ENCODE peak calls at places on chromosomes 1 and 21, in six cellular contexts. T is fibroblast of lung, S is IMR-90, I is H9, C is neural progenitor cell, E is PC-3. J is an unnamed sample. For H3K4me1, the result is how much of the 10 kb centered on the place peaks cover.

GRCh38 chr1:46451948-46452930 is 37.4 kb upstream of the DMBX1 start:
- DNase-seq in T (no peak), E (no peak), C (no peak), S (no peak), I (no peak), J (no peak)

GRCh38 chr1:27572679-27573426 is 31.1 kb downstream of the AHDC1 start:
- DNase-seq in E (no peak), I (no peak), C (peak), S (no peak), T (no peak), J (no peak)

GRCh38 chr1:161299347-161299746 is 10.4 kb downstream of the MPZ start:
- DNase-seq in T (no peak), I (no peak), E (no peak), C (no peak), S (no peak), J (no peak)

GRCh38 chr1:183180213-183180612 is 5.9 kb upstream of the LAMC2 start:
- DNase-seq in T (peak), C (no peak), I (no peak), S (peak), E (peak), J (peak)

GRCh38 chr1:229114315-229114714 is 156.6 kb upstream of the RAB4A start:
- DNase-seq in E (no peak), C (no peak), S (no peak), I (no peak), T (peak), J (no peak)

GRCh38 chr1:30512922-30513265 is 210.5 kb downstream of the MATN1 start:
- DNase-seq in C (no peak), T (no peak), S (no peak), E (no peak), I (peak), J (no peak)

GRCh38 chr1:7912743-7913557 is 27.7 kb downstream of the TNFRSF9 start:
- DNase-seq in S (no peak), I (peak), E (no peak), C (no peak), T (no peak), J (peak)

GRCh38 chr1:65208577-65208976 is 60.6 kb downstream of the AK4 start:
- DNase-seq in T (no peak), I (peak), C (no peak), E (no peak), S (no peak), J (no peak)

GRCh38 chr1:110756506-110756905 is 81.8 kb upstream of the KCNA3 start:
- DNase-seq in S (no peak), T (peak), I (no peak), E (no peak), C (no peak), J (no peak)

GRCh38 chr1:55869050-55869449 is 653.9 kb upstream of the USP24 start:
- DNase-seq in I (no peak), S (no peak), T (no peak), C (no peak), E (no peak), J (no peak)

GRCh38 chr1:54499097-54500029 is 48.7 kb upstream of the ACOT11 start:
- DNase-seq in E (peak), C (peak), I (peak), T (peak), S (peak), J (no peak)

GRCh38 chr1:108747898-108748297 is 1.4 kb downstream of the STXBP3 start:
- DNase-seq in T (no peak), C (no peak), S (no peak), I (no peak), E (no peak), J (no peak)

GRCh38 chr1:41919764-41920397 is 1.2 kb upstream of the HIVEP3 start:
- DNase-seq in S (peak), E (no peak), C (peak), T (peak), I (peak), J (no peak)

GRCh38 chr1:178609015-178609414 is 96.1 kb downstream of the TEX35 start:
- DNase-seq in T (peak), S (peak), C (no peak), I (no peak), E (peak), J (no peak)

DNA sequence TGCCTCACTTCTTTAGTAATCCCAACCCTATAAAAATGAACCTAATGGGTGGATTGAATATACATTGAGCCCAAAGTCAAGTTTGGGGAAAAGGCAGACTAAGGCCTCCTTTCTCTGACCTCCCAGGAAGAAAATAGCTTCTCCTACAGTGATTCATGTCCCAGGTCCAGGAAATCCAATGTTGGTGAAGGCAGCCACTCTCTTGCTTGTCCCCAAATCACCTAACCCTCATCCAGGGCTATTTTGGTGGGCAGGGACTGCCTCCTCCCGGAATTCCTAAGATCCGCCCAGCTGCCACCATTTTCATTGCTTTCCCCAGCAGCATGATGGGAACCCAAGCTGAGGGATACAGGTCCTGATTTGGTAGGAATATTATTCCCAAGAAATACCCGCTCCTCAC is 8.4 kb downstream of the MYOG start:
- DNase-seq in T (no peak), C (no peak), E (no peak), S (no peak), I (no peak), J (no peak)
- H3K9ac ChIP-seq in T (no peak), C (no peak), E (no peak), S (no peak), I (no peak), J (no peak)

GRCh38 chr21:42592156-42592820 is 61.1 kb upstream of the PDE9A start:
- DNase-seq in S (no peak), I (no peak), E (no peak), C (no peak), T (no peak), J (no peak)

GRCh38 chr21:42593007-42593814 is 60.2 kb upstream of the PDE9A start:
- DNase-seq in E (peak), S (peak), T (peak), I (peak), C (peak), J (peak)

GRCh38 chr21:42593815-42594157 is 59.6 kb upstream of the PDE9A start:
- DNase-seq in E (no peak), S (no peak), C (no peak), I (no peak), T (no peak), J (no peak)

GRCh38 chr21:42590431-42591131 is 62.8 kb upstream of the PDE9A start:
- DNase-seq in I (no peak), T (no peak), E (no peak), S (no peak), C (no peak), J (no peak)

DNA sequence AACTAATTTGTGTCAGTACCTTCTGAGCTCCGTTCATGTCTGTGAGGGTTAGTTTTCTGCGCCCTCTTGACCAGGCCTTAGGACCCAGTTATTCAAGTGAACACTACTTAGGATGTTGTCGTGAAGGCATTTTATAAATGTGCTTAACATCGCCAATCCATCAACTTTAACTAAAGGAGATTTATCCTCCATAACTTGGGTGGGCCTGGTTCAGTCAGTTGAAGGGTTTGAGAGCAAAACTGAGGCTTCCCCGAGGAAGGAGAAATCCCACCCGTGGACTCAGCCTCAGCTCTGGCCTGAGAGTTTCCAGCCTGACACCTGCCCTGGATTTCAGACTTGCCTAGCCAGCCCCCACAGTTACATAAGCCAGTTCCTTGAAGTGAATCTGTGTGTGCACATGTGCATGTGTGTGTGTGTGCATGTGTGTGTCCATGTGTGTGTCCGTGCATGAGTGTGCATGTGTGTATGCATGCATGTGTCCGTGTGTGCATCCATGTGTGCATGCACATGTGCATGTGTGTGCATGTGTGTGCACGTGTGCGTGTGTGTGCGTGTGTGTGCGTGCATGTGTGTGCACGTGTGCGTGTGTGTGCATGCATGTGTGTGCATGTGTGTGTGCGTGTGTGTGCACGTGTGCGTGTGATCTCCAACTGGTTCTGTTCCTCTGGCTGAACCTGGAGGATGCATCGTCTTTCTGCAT is 62.1 kb upstream of the PDE9A start:
- DNase-seq in C (no peak), T (no peak), E (no peak), I (no peak), S (no peak), J (no peak)
- TF ChIP-seq CTCF in C (no peak), T (no peak), E (no peak), I (no peak), S (no peak), J (no peak)

DNA sequence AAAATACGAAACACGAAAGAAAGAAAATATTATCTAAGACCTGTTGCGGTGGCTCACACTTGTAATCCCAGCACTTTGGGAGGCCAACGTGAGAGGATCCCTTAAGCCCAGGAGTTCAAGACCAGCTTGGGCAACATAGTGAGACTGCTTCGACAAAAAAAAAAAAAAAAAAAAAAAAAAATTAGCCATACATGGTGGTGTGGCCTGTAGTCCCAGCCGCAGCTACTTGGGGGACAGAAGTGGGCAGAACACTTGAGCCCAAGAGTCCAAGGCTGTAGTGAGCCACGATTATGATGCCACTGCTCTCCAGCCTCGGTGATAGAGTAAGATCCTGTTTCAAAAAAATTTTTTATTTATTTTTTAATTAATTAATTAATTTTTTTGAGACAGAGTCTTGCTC is 1.5 kb upstream of the RAB13 start:
- DNase-seq in T (no peak), I (no peak), E (no peak), C (no peak), S (no peak), J (no peak)
- H3K4me1 ChIP-seq in T (under half), I (under half), E (under half), C (under half), S (under half), J (under half)

GRCh38 chr1:33368431-33368830 is 47.5 kb upstream of the A3GALT2 start:
- DNase-seq in I (no peak), E (no peak), S (no peak), C (no peak), T (no peak), J (no peak)
- H3K9ac ChIP-seq in I (no peak), E (no peak), S (no peak), C (no peak), T (no peak), J (no peak)